ENCODE peak calls at places on chromosomes 2 and 18, in ten cellular contexts. One of them, this sample, is unnamed.

GRCh38 chr2:28981016-28981441 is at the start of gene TOGARAM2:
- DNase-seq in activated naive CD8-positive, alpha-beta T cell treated with anti-CD3 and anti-CD28 coated beads, Interleukin-2, amount 50 U/mL, for 24 hours: no peak
- DNase-seq in stimulated activated CD8-positive, alpha-beta memory T cell treated with anti-CD3 and anti-CD28 coated beads, Interleukin-4, amount 100 ng/mL, for 24 hours: no peak
- DNase-seq in fibroblast of pulmonary artery: peak; percentile 22
- DNase-seq in type B pancreatic cell: no peak
- DNase-seq in H4: no peak
- DNase-seq in GM12878: no peak
- DNase-seq in pancreas: no peak
- DNase-seq in LoVo: no peak
- DNase-seq in RCC 7860: no peak
- DNase-seq in this sample: peak; percentile 15

GRCh38 chr18:11339121-11339520 is 189.8 kb upstream of the PIEZO2 start:
- DNase-seq in fibroblast of pulmonary artery: no peak
- DNase-seq in RCC 7860: no peak
- DNase-seq in type B pancreatic cell: no peak
- DNase-seq in activated naive CD8-positive, alpha-beta T cell treated with anti-CD3 and anti-CD28 coated beads, Interleukin-2, amount 50 U/mL, for 24 hours: no peak
- DNase-seq in GM12878: no peak
- DNase-seq in pancreas: no peak
- DNase-seq in stimulated activated CD8-positive, alpha-beta memory T cell treated with anti-CD3 and anti-CD28 coated beads, Interleukin-4, amount 100 ng/mL, for 24 hours: no peak
- DNase-seq in LoVo: no peak
- DNase-seq in H4: no peak
- DNase-seq in this sample: no peak

GRCh38 chr2:218021536-218022071 is 18.8 kb upstream of the TNS1 start:
- DNase-seq in type B pancreatic cell: no peak
- DNase-seq in LoVo: no peak
- DNase-seq in fibroblast of pulmonary artery: no peak
- DNase-seq in pancreas: peak; percentile 23
- DNase-seq in stimulated activated CD8-positive, alpha-beta memory T cell treated with anti-CD3 and anti-CD28 coated beads, Interleukin-4, amount 100 ng/mL, for 24 hours: no peak
- DNase-seq in H4: no peak
- DNase-seq in GM12878: no peak
- DNase-seq in activated naive CD8-positive, alpha-beta T cell treated with anti-CD3 and anti-CD28 coated beads, Interleukin-2, amount 50 U/mL, for 24 hours: no peak
- DNase-seq in RCC 7860: no peak
- DNase-seq in this sample: no peak

GRCh38 chr18:13577091-13577697 is 149.2 kb downstream of the FAM210A start:
- DNase-seq in activated naive CD8-positive, alpha-beta T cell treated with anti-CD3 and anti-CD28 coated beads, Interleukin-2, amount 50 U/mL, for 24 hours: peak; percentile 57
- DNase-seq in stimulated activated CD8-positive, alpha-beta memory T cell treated with anti-CD3 and anti-CD28 coated beads, Interleukin-4, amount 100 ng/mL, for 24 hours: peak; percentile 33
- DNase-seq in LoVo: no peak
- DNase-seq in fibroblast of pulmonary artery: peak; percentile 3
- DNase-seq in RCC 7860: no peak
- DNase-seq in H4: no peak
- DNase-seq in GM12878: peak; percentile 90
- DNase-seq in type B pancreatic cell: no peak
- DNase-seq in pancreas: no peak
- DNase-seq in this sample: no peak

GRCh38 chr2:240236217-240237111 is 96.0 kb upstream of the OTOS start:
- DNase-seq in GM12878: no peak
- DNase-seq in activated naive CD8-positive, alpha-beta T cell treated with anti-CD3 and anti-CD28 coated beads, Interleukin-2, amount 50 U/mL, for 24 hours: no peak
- DNase-seq in LoVo: no peak
- DNase-seq in fibroblast of pulmonary artery: no peak
- DNase-seq in type B pancreatic cell: no peak
- DNase-seq in stimulated activated CD8-positive, alpha-beta memory T cell treated with anti-CD3 and anti-CD28 coated beads, Interleukin-4, amount 100 ng/mL, for 24 hours: no peak
- DNase-seq in H4: no peak
- DNase-seq in pancreas: peak; percentile 55
- DNase-seq in RCC 7860: no peak
- DNase-seq in this sample: peak; percentile 26

GRCh38 chr18:37394610-37394965 is 171.0 kb downstream of the CELF4 start:
- DNase-seq in LoVo: no peak
- DNase-seq in activated naive CD8-positive, alpha-beta T cell treated with anti-CD3 and anti-CD28 coated beads, Interleukin-2, amount 50 U/mL, for 24 hours: no peak
- DNase-seq in stimulated activated CD8-positive, alpha-beta memory T cell treated with anti-CD3 and anti-CD28 coated beads, Interleukin-4, amount 100 ng/mL, for 24 hours: no peak
- DNase-seq in fibroblast of pulmonary artery: no peak
- DNase-seq in type B pancreatic cell: no peak
- DNase-seq in pancreas: no peak
- DNase-seq in RCC 7860: no peak
- DNase-seq in H4: no peak
- DNase-seq in GM12878: no peak
- DNase-seq in this sample: no peak

GRCh38 chr2:239858179-239858578 is 167.0 kb downstream of the NDUFA10 start:
- DNase-seq in H4: no peak
- DNase-seq in LoVo: no peak
- DNase-seq in type B pancreatic cell: peak; percentile 22
- DNase-seq in fibroblast of pulmonary artery: no peak
- DNase-seq in stimulated activated CD8-positive, alpha-beta memory T cell treated with anti-CD3 and anti-CD28 coated beads, Interleukin-4, amount 100 ng/mL, for 24 hours: no peak
- DNase-seq in activated naive CD8-positive, alpha-beta T cell treated with anti-CD3 and anti-CD28 coated beads, Interleukin-2, amount 50 U/mL, for 24 hours: no peak
- DNase-seq in GM12878: no peak
- DNase-seq in RCC 7860: no peak
- DNase-seq in pancreas: no peak
- DNase-seq in this sample: no peak

GRCh38 chr18:78073275-78073674 is 823.6 kb downstream of the GALR1 start:
- DNase-seq in LoVo: no peak
- DNase-seq in fibroblast of pulmonary artery: no peak
- DNase-seq in RCC 7860: no peak
- DNase-seq in stimulated activated CD8-positive, alpha-beta memory T cell treated with anti-CD3 and anti-CD28 coated beads, Interleukin-4, amount 100 ng/mL, for 24 hours: no peak
- DNase-seq in pancreas: no peak
- DNase-seq in type B pancreatic cell: no peak
- DNase-seq in activated naive CD8-positive, alpha-beta T cell treated with anti-CD3 and anti-CD28 coated beads, Interleukin-2, amount 50 U/mL, for 24 hours: no peak
- DNase-seq in H4: peak; percentile 39
- DNase-seq in GM12878: no peak
- DNase-seq in this sample: no peak

GRCh38 chr2:88053301-88053700 is 2.3 kb downstream of the KRCC1 start:
- DNase-seq in fibroblast of pulmonary artery: peak; percentile 80
- DNase-seq in H4: no peak
- DNase-seq in LoVo: no peak
- DNase-seq in activated naive CD8-positive, alpha-beta T cell treated with anti-CD3 and anti-CD28 coated beads, Interleukin-2, amount 50 U/mL, for 24 hours: no peak
- DNase-seq in GM12878: no peak
- DNase-seq in stimulated activated CD8-positive, alpha-beta memory T cell treated with anti-CD3 and anti-CD28 coated beads, Interleukin-4, amount 100 ng/mL, for 24 hours: no peak
- DNase-seq in RCC 7860: no peak
- DNase-seq in type B pancreatic cell: no peak
- DNase-seq in pancreas: no peak
- DNase-seq in this sample: no peak

GRCh38 chr2:132936261-132936660 is 266.3 kb upstream of the LYPD1 start:
- DNase-seq in pancreas: no peak
- DNase-seq in LoVo: no peak
- DNase-seq in H4: no peak
- DNase-seq in activated naive CD8-positive, alpha-beta T cell treated with anti-CD3 and anti-CD28 coated beads, Interleukin-2, amount 50 U/mL, for 24 hours: no peak
- DNase-seq in fibroblast of pulmonary artery: peak; percentile 8
- DNase-seq in GM12878: no peak
- DNase-seq in type B pancreatic cell: no peak
- DNase-seq in stimulated activated CD8-positive, alpha-beta memory T cell treated with anti-CD3 and anti-CD28 coated beads, Interleukin-4, amount 100 ng/mL, for 24 hours: no peak
- DNase-seq in RCC 7860: peak; percentile 17
- DNase-seq in this sample: no peak

GRCh38 chr18:76212958-76213357 is 282.1 kb downstream of the ZNF516 start:
- DNase-seq in RCC 7860: no peak
- DNase-seq in H4: no peak
- DNase-seq in fibroblast of pulmonary artery: no peak
- DNase-seq in pancreas: no peak
- DNase-seq in GM12878: no peak
- DNase-seq in LoVo: no peak
- DNase-seq in stimulated activated CD8-positive, alpha-beta memory T cell treated with anti-CD3 and anti-CD28 coated beads, Interleukin-4, amount 100 ng/mL, for 24 hours: no peak
- DNase-seq in type B pancreatic cell: no peak
- DNase-seq in activated naive CD8-positive, alpha-beta T cell treated with anti-CD3 and anti-CD28 coated beads, Interleukin-2, amount 50 U/mL, for 24 hours: no peak
- DNase-seq in this sample: no peak

GRCh38 chr18:3283908-3284307 is 22.0 kb downstream of the MYL12B start:
- DNase-seq in fibroblast of pulmonary artery: no peak
- DNase-seq in GM12878: no peak
- DNase-seq in type B pancreatic cell: no peak
- DNase-seq in LoVo: no peak
- DNase-seq in activated naive CD8-positive, alpha-beta T cell treated with anti-CD3 and anti-CD28 coated beads, Interleukin-2, amount 50 U/mL, for 24 hours: no peak
- DNase-seq in H4: no peak
- DNase-seq in stimulated activated CD8-positive, alpha-beta memory T cell treated with anti-CD3 and anti-CD28 coated beads, Interleukin-4, amount 100 ng/mL, for 24 hours: no peak
- DNase-seq in RCC 7860: no peak
- DNase-seq in pancreas: no peak
- DNase-seq in this sample: no peak

GRCh38 chr2:232653441-232653840 is 20.0 kb downstream of the EFHD1 start:
- DNase-seq in stimulated activated CD8-positive, alpha-beta memory T cell treated with anti-CD3 and anti-CD28 coated beads, Interleukin-4, amount 100 ng/mL, for 24 hours: no peak
- DNase-seq in pancreas: no peak
- DNase-seq in RCC 7860: no peak
- DNase-seq in GM12878: no peak
- DNase-seq in LoVo: no peak
- DNase-seq in fibroblast of pulmonary artery: no peak
- DNase-seq in activated naive CD8-positive, alpha-beta T cell treated with anti-CD3 and anti-CD28 coated beads, Interleukin-2, amount 50 U/mL, for 24 hours: no peak
- DNase-seq in type B pancreatic cell: no peak
- DNase-seq in H4: no peak
- DNase-seq in this sample: no peak

GRCh38 chr2:104546537-104546936 is 307.4 kb upstream of the POU3F3 start:
- DNase-seq in GM12878: no peak
- DNase-seq in fibroblast of pulmonary artery: no peak
- DNase-seq in LoVo: no peak
- DNase-seq in type B pancreatic cell: no peak
- DNase-seq in H4: no peak
- DNase-seq in activated naive CD8-positive, alpha-beta T cell treated with anti-CD3 and anti-CD28 coated beads, Interleukin-2, amount 50 U/mL, for 24 hours: no peak
- DNase-seq in pancreas: no peak
- DNase-seq in stimulated activated CD8-positive, alpha-beta memory T cell treated with anti-CD3 and anti-CD28 coated beads, Interleukin-4, amount 100 ng/mL, for 24 hours: no peak
- DNase-seq in RCC 7860: no peak
- DNase-seq in this sample: no peak